ENCODE peak calls at places on chromosomes 13 and 19, in ten cellular contexts. L is activated CD4-positive, alpha-beta T cell treated with anti-CD3 and anti-CD28 coated beads, Interleukin-2, amount 50 U/mL, for 48 hours; G is sciatic nerve; Q is activated T-cell treated with anti-CD3 and anti-CD28 coated beads for 1 hour; Y is GM10248; F is Daoy; A is GM18507; H is foreskin fibroblast; E is thoracic aorta; K is GM06990. T is an unnamed sample.
A peak's percentile ranks its signal among the peaks of the same experiment; 100 is the strongest.

GRCh38 chr19:17091758-17092333 is 16.3 kb downstream of the MYO9B start:
- DNase-seq in L (no peak), G (no peak), Q (no peak), Y (peak; percentile 63), F (no peak), A (no peak), H (no peak), E (no peak), K (no peak), T (no peak)

GRCh38 chr13:40637644-40638043 is 28.8 kb downstream of the FOXO1 start:
- DNase-seq in L (no peak), G (no peak), Q (no peak), Y (no peak), F (no peak), A (no peak), H (no peak), E (no peak), K (no peak), T (no peak)

GRCh38 chr19:52028780-52029123 is 573 bp upstream of the ZNF614 start:
- DNase-seq in L (no peak), G (no peak), Q (no peak), Y (no peak), F (no peak), A (no peak), H (no peak), E (no peak), K (no peak), T (no peak)

GRCh38 chr19:1295169-1296012 is 9.7 kb downstream of the EFNA2 start:
- DNase-seq in L (peak; percentile 30), G (peak; percentile 65), Q (peak; percentile 37), Y (peak; percentile 69), F (no peak), A (peak; percentile 50), H (no peak), E (no peak), K (no peak), T (no peak)

GRCh38 chr13:30165791-30166190 is 141.6 kb downstream of the KATNAL1 start:
- DNase-seq in L (no peak), G (peak; percentile 62), Q (no peak), Y (no peak), F (no peak), A (no peak), H (no peak), E (no peak), K (no peak), T (no peak)

GRCh38 chr19:49635530-49636229 is 4.3 kb downstream of the RRAS start:
- DNase-seq in L (no peak), G (no peak), Q (no peak), Y (no peak), F (peak; percentile 33), A (no peak), H (peak; percentile 57), E (no peak), K (no peak), T (no peak)

GRCh38 chr13:33751151-33751550 is 66.8 kb upstream of the RFC3 start:
- DNase-seq in L (no peak), G (no peak), Q (no peak), Y (no peak), F (no peak), A (no peak), H (peak; percentile 44), E (no peak), K (no peak), T (no peak)

GRCh38 chr19:30693179-30693578 is 321.0 kb downstream of the ZNF536 start:
- DNase-seq in L (no peak), G (no peak), Q (no peak), Y (no peak), F (no peak), A (no peak), H (no peak), E (no peak), K (no peak), T (no peak)

GRCh38 chr13:94056362-94056990 is 423.0 kb downstream of the DCT start:
- DNase-seq in L (no peak), G (no peak), Q (no peak), Y (no peak), F (no peak), A (no peak), H (peak; percentile 12), E (no peak), K (no peak), T (no peak)

GRCh38 chr13:36549771-36550170 is 117.5 kb downstream of the CCNA1 start:
- DNase-seq in L (no peak), G (no peak), Q (no peak), Y (no peak), F (no peak), A (no peak), H (no peak), E (no peak), K (no peak), T (no peak)

GRCh38 chr13:37681295-37682032 is 82.9 kb upstream of the POSTN start:
- DNase-seq in L (no peak), G (no peak), Q (no peak), Y (no peak), F (no peak), A (no peak), H (peak; percentile 73), E (no peak), K (no peak), T (no peak)

GRCh38 chr13:60167121-60167520 is 3.4 kb upstream of the DIAPH3 start:
- DNase-seq in L (no peak), G (no peak), Q (no peak), Y (no peak), F (no peak), A (no peak), H (no peak), E (no peak), K (no peak), T (no peak)

GRCh38 chr13:104008571-104009435 is 942.6 kb upstream of the SLC10A2 start:
- DNase-seq in L (no peak), G (no peak), Q (no peak), Y (no peak), F (no peak), A (no peak), H (peak; percentile 55), E (no peak), K (no peak), T (no peak)

GRCh38 chr19:52527954-52528326 is 472 bp downstream of the ZNF808 start:
- DNase-seq in L (no peak), G (peak; percentile 63), Q (no peak), Y (no peak), F (peak; percentile 15), A (no peak), H (peak; percentile 30), E (no peak), K (no peak), T (no peak)

GRCh38 chr19:4795400-4795799 is 3.9 kb downstream of the FEM1A start:
- DNase-seq in L (no peak), G (no peak), Q (no peak), Y (no peak), F (peak; percentile 51), A (no peak), H (no peak), E (no peak), K (no peak), T (no peak)

GRCh38 chr13:111917086-111917485 is 149.9 kb upstream of the SOX1 start:
- DNase-seq in L (no peak), G (no peak), Q (no peak), Y (no peak), F (no peak), A (no peak), H (no peak), E (no peak), K (no peak), T (no peak)

GRCh38 chr19:46350758-46351159 is 3.9 kb downstream of the PPP5C start:
- DNase-seq in L (peak; percentile 50), G (no peak), Q (no peak), Y (peak; percentile 55), F (no peak), A (peak; percentile 17), H (no peak), E (no peak), K (peak; percentile 55), T (no peak)

GRCh38 chr13:85204668-85205344 is 594.4 kb downstream of the SLITRK6 start:
- DNase-seq in L (no peak), G (no peak), Q (no peak), Y (no peak), F (peak; percentile 24), A (no peak), H (no peak), E (no peak), K (no peak), T (no peak)

GRCh38 chr19:58492265-58492664 is 16.1 kb downstream of the ZNF446 start:
- DNase-seq in L (no peak), G (no peak), Q (no peak), Y (no peak), F (no peak), A (no peak), H (no peak), E (no peak), K (no peak), T (no peak)

GRCh38 chr19:15299568-15300409 is 32.5 kb downstream of the BRD4 start:
- DNase-seq in L (no peak), G (no peak), Q (no peak), Y (no peak), F (no peak), A (no peak), H (peak; percentile 92), E (no peak), K (no peak), T (no peak)

GRCh38 chr19:45171211-45171623 is 6.8 kb downstream of the TRAPPC6A start:
- DNase-seq in L (peak; percentile 46), G (no peak), Q (no peak), Y (no peak), F (peak; percentile 57), A (no peak), H (no peak), E (no peak), K (no peak), T (no peak)

GRCh38 chr19:5075603-5076002 is 106.7 kb downstream of the KDM4B start:
- DNase-seq in L (no peak), G (no peak), Q (no peak), Y (no peak), F (no peak), A (no peak), H (no peak), E (no peak), K (no peak), T (no peak)

GRCh38 chr19:4878491-4878968 is 11.1 kb upstream of the PLIN3 start:
- DNase-seq in L (no peak), G (no peak), Q (no peak), Y (no peak), F (no peak), A (no peak), H (no peak), E (no peak), K (no peak), T (no peak)

GRCh38 chr13:113582841-113583631 is 1.5 kb upstream of the TFDP1 start:
- DNase-seq in L (no peak), G (peak; percentile 53), Q (no peak), Y (no peak), F (no peak), A (no peak), H (no peak), E (no peak), K (no peak), T (no peak)

GRCh38 chr13:99120751-99121150 is 79.9 kb upstream of the UBAC2 start:
- DNase-seq in L (no peak), G (no peak), Q (no peak), Y (no peak), F (no peak), A (no peak), H (no peak), E (no peak), K (no peak), T (no peak)

GRCh38 chr19:7652061-7652641 is 15.2 kb downstream of the STXBP2 start:
- DNase-seq in L (peak; percentile 87), G (peak; percentile 90), Q (peak; percentile 90), Y (peak; percentile 90), F (peak; percentile 83), A (peak; percentile 73), H (peak; percentile 93), E (no peak), K (peak; percentile 83), T (peak; percentile 41)

GRCh38 chr19:3945838-3946237 is 13.0 kb downstream of the NMRK2 start:
- DNase-seq in L (no peak), G (no peak), Q (no peak), Y (no peak), F (no peak), A (no peak), H (peak; percentile 28), E (no peak), K (no peak), T (no peak)

GRCh38 chr19:10884273-10884672 is 12.9 kb downstream of the CARM1 start:
- DNase-seq in L (no peak), G (no peak), Q (no peak), Y (no peak), F (peak; percentile 46), A (no peak), H (peak; percentile 91), E (no peak), K (no peak), T (peak; percentile 32)

T was measured in HS-5.